ENCODE peak calls at places on chromosomes 5 and 9, in five cellular contexts. R is kidney, K is prostate gland, G is AG09319, J is dermis blood vessel endothelial cell. O is an unnamed sample.
A peak's percentile ranks its signal among the peaks of the same experiment; 100 is the strongest.

GRCh38 chr9:83981126-83981871 is 694 bp downstream of the RMI1 start:
- DNase-seq in R (no peak), G (no peak), K (peak; percentile 29), J (peak; percentile 69), O (no peak)

GRCh38 chr9:105698348-105698747 is 4.0 kb downstream of the TMEM38B start:
- DNase-seq in J (no peak), G (no peak), K (no peak), R (no peak), O (no peak)

GRCh38 chr9:114902773-114903589 is 27.4 kb downstream of the TNFSF8 start:
- DNase-seq in R (no peak), K (no peak), G (no peak), J (peak; percentile 53), O (no peak)

GRCh38 chr9:72753261-72753893 is 199.5 kb downstream of the ALDH1A1 start:
- DNase-seq in R (no peak), K (no peak), G (no peak), J (peak; percentile 42), O (peak; percentile 47)

GRCh38 chr5:91586232-91586631 is 203.1 kb upstream of the ARRDC3 start:
- DNase-seq in R (no peak), K (no peak), G (no peak), J (no peak), O (no peak)

GRCh38 chr5:95631991-95632675 is 12.2 kb downstream of the GPR150 start:
- DNase-seq in G (no peak), R (no peak), J (peak; percentile 81), K (no peak), O (peak; percentile 12)

GRCh38 chr5:33423018-33423630 is 17.6 kb upstream of the TARS1 start:
- DNase-seq in R (no peak), G (no peak), K (no peak), J (peak; percentile 71), O (peak; percentile 40)

GRCh38 chr5:170520319-170520718 is 16.5 kb downstream of the KCNIP1 start:
- DNase-seq in K (no peak), G (no peak), R (no peak), J (no peak), O (no peak)

GRCh38 chr5:175800656-175801081 is 70.7 kb upstream of the CPLX2 start:
- DNase-seq in G (no peak), R (no peak), K (no peak), J (no peak), O (no peak)

GRCh38 chr9:124126571-124127289 is 115.2 kb downstream of the LHX2 start:
- DNase-seq in G (peak; percentile 35), R (peak; percentile 85), K (peak; percentile 70), J (peak; percentile 86), O (peak; percentile 87)

GRCh38 chr9:27003406-27004147 is 1.9 kb downstream of the LRRC19 start:
- DNase-seq in J (no peak), R (no peak), G (no peak), K (no peak), O (no peak)

GRCh38 chr5:104111622-104112021 is 549.0 kb upstream of the NUDT12 start:
- DNase-seq in J (no peak), K (no peak), R (no peak), G (no peak), O (no peak)

GRCh38 chr5:173825215-173825865 is 62.8 kb upstream of the CPEB4 start:
- DNase-seq in G (no peak), J (no peak), R (no peak), K (no peak), O (peak; percentile 37)